ENCODE peak calls at places on chromosomes 2 and 18, in eight cellular contexts. T is Panc1, A is coronary artery, O is IMR-90, F is cardiac muscle cell, H is PC-9, L is endodermal cell, M is right cardiac atrium. N is an unnamed sample.

GRCh38 chr2:11738589-11739436 is 7.6 kb upstream of the LPIN1 start:
- DNase-seq in M (peak; percentile 83), F (peak; percentile 95), T (no peak), O (peak; percentile 87), H (peak; percentile 87), A (peak; percentile 82), L (peak; percentile 86), N (peak; percentile 79)

GRCh38 chr2:239938651-239939486 is 86.3 kb downstream of the NDUFA10 start:
- DNase-seq in T (no peak), M (peak; percentile 46), O (no peak), A (peak; percentile 68), L (peak; percentile 42), F (no peak), H (no peak), N (no peak)

GRCh38 chr2:32455816-32456215 is 99.0 kb downstream of the BIRC6 start:
- DNase-seq in L (no peak), M (no peak), T (no peak), F (no peak), O (no peak), A (no peak), H (no peak), N (no peak)

GRCh38 chr2:46873632-46874068 is 42.0 kb downstream of the MCFD2 start:
- DNase-seq in A (no peak), H (peak; percentile 74), M (no peak), T (peak; percentile 89), O (peak; percentile 98), L (peak; percentile 82), F (peak; percentile 94), N (no peak)

GRCh38 chr2:239303711-239304532 is 96.9 kb downstream of the HDAC4 start:
- DNase-seq in O (no peak), F (no peak), A (peak; percentile 49), H (no peak), L (peak; percentile 45), T (no peak), M (no peak), N (peak; percentile 32)

GRCh38 chr2:199410130-199410529 is 47.6 kb downstream of the SATB2 start:
- DNase-seq in M (no peak), O (peak; percentile 36), F (no peak), A (no peak), H (no peak), T (no peak), L (no peak), N (no peak)

GRCh38 chr2:149143734-149144133 is 105.2 kb downstream of the LYPD6B start:
- DNase-seq in L (no peak), T (no peak), O (no peak), H (no peak), F (peak; percentile 6), M (no peak), A (no peak), N (no peak)

GRCh38 chr2:94879982-94880377 is 8.8 kb downstream of the TEKT4 start:
- DNase-seq in M (no peak), A (no peak), F (no peak), L (no peak), O (no peak), H (no peak), T (no peak), N (no peak)

GRCh38 chr2:101508636-101509035 is 33.7 kb upstream of the RFX8 start:
- DNase-seq in M (no peak), L (no peak), F (peak; percentile 13), A (no peak), H (no peak), T (no peak), O (no peak), N (no peak)

GRCh38 chr2:88599527-88599926 is 27.7 kb downstream of the EIF2AK3 start:
- DNase-seq in A (no peak), M (no peak), L (no peak), T (no peak), O (no peak), F (no peak), H (no peak), N (no peak)

GRCh38 chr2:224982910-224983688 is 59.2 kb downstream of the DOCK10 start:
- DNase-seq in A (no peak), L (no peak), H (no peak), O (peak; percentile 85), F (peak; percentile 82), T (no peak), M (peak; percentile 31), N (no peak)

GRCh38 chr2:67215214-67215613 is 181.9 kb upstream of the ETAA1 start:
- DNase-seq in O (peak; percentile 92), M (peak; percentile 43), A (no peak), F (peak; percentile 83), H (no peak), T (no peak), L (peak; percentile 93), N (peak; percentile 37)

GRCh38 chr2:9288681-9289338 is 82.2 kb downstream of the ASAP2 start:
- DNase-seq in F (peak; percentile 42), A (no peak), M (no peak), L (no peak), O (peak; percentile 44), H (no peak), T (no peak), N (no peak)

GRCh38 chr18:10070581-10071000 is 156.8 kb downstream of the VAPA start:
- DNase-seq in A (no peak), T (no peak), M (no peak), O (peak; percentile 43), L (no peak), F (no peak), H (no peak), N (no peak)

GRCh38 chr2:172330060-172330671 is 97.2 kb upstream of the ITGA6 start:
- DNase-seq in O (no peak), A (no peak), H (no peak), L (peak; percentile 37), F (no peak), T (no peak), M (no peak), N (no peak)

GRCh38 chr2:139201516-139201915 is 421.3 kb upstream of the NXPH2 start:
- DNase-seq in F (no peak), M (no peak), O (no peak), L (no peak), A (no peak), T (no peak), H (no peak), N (no peak)

GRCh38 chr18:74397572-74397971 is 59.5 kb downstream of the DIPK1C start:
- DNase-seq in O (no peak), F (no peak), T (no peak), A (no peak), L (no peak), M (no peak), H (no peak), N (no peak)
- H3K4me3 ChIP-seq in O (no peak overlapping the region), F (no peak overlapping the region), T (no peak overlapping the region), A (no peak overlapping the region), L (no peak overlapping the region), M (no peak overlapping the region), H (no peak overlapping the region), N (no peak overlapping the region)

GRCh38 chr2:176147215-176147789 is 4.0 kb upstream of the HOXD4 start:
- DNase-seq in M (no peak), L (no peak), O (no peak), F (no peak), A (no peak), H (no peak), T (no peak), N (no peak)
- H3K4me3 ChIP-seq in M (no peak overlapping the region), L (no peak overlapping the region), O (no peak overlapping the region), F (no peak overlapping the region), A (no peak overlapping the region), H (no peak overlapping the region), T (no peak overlapping the region), N (no peak overlapping the region)

GRCh38 chr2:132416080-132416911 is at the start of gene GPR39:
- DNase-seq in T (peak; percentile 88), L (peak; percentile 96), A (no peak), M (peak; percentile 74), F (peak; percentile 96), H (peak; percentile 97), O (peak; percentile 96), N (peak; percentile 76)
- H3K4me3 ChIP-seq in T (peak within 1 kb of the TSS; percentile 79), L (peak within 1 kb of the TSS; percentile 84), A (peak within 1 kb of the TSS; percentile 76), M (peak within 1 kb of the TSS; percentile 43), F (peak within 1 kb of the TSS; percentile 48), H (peak within 1 kb of the TSS; percentile 73), O (peak within 1 kb of the TSS; percentile 59), N (peak within 1 kb of the TSS; percentile 49)

DNA sequence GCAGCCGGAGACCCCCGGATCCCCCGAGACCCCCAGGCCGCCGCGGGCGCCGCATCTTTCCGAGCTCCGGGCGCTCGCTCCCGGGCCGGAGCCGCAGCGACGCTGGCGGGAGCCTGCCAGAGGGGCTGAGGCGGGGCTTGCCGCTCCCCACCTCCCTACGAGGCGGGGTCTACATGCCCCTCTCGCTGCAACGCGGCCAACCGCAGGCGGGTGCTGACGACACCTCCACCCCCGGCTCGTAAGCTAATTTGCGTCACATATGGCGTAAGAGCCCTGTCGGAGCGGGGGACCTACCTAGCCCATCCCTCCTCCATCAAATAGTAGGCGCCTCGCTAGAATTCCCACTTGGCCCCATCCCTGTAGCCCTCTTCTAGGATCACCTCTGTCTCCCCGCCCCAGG is at the start of gene PTPRN:
- DNase-seq in M (no peak), O (peak; percentile 87), H (no peak), A (no peak), T (no peak), L (peak; percentile 88), F (peak; percentile 87), N (peak; percentile 87)
- H3K4me3 ChIP-seq in M (no peak within 1 kb of the TSS), O (peak within 1 kb of the TSS; percentile 59), H (no peak within 1 kb of the TSS), A (no peak within 1 kb of the TSS), T (peak within 1 kb of the TSS; percentile 32), L (peak within 1 kb of the TSS; percentile 73), F (peak within 1 kb of the TSS; percentile 7), N (peak within 1 kb of the TSS; percentile 49)